ENCODE peak calls at places on chromosomes 13 and 19, in ten cellular contexts. C is H9; Z is central memory CD4-positive, alpha-beta T cell; J is T-helper 1 cell; N is NCI-H510A treated with DMSO at 0.1 percent for 48 hours; M is non-pigmented ciliary epithelial cell; S is stimulated activated CD4-positive, alpha-beta T cell treated with anti-CD3 and anti-CD28 coated beads, Interleukin-4, amount 100 ng/mL, for 48 hours; Y is epithelial cell of prostate; P is left ventricle myocardium superior; T is esophagus squamous epithelium. A is an unnamed sample.

GRCh38 chr13:108425056-108425455 is 155.5 kb downstream of the TNFSF13B start:
- DNase-seq in C (no peak), Z (no peak), J (no peak), N (no peak), M (peak; percentile 13), S (no peak), Y (no peak), P (no peak), T (no peak), A (no peak)

GRCh38 chr13:36913463-36913862 is 6.6 kb downstream of the SMAD9 start:
- DNase-seq in C (no peak), Z (no peak), J (no peak), N (no peak), M (no peak), S (no peak), Y (no peak), P (no peak), T (no peak), A (no peak)

GRCh38 chr13:97301382-97302095 is 79.4 kb downstream of the MBNL2 start:
- DNase-seq in C (no peak), Z (no peak), J (no peak), N (no peak), M (no peak), S (no peak), Y (no peak), P (no peak), T (no peak), A (no peak)

GRCh38 chr19:16343156-16343555 is 18.5 kb downstream of the KLF2 start:
- DNase-seq in C (no peak), Z (no peak), J (no peak), N (no peak), M (no peak), S (no peak), Y (no peak), P (no peak), T (no peak), A (no peak)

GRCh38 chr13:51002736-51003135 is 93.1 kb downstream of the RNASEH2B start:
- DNase-seq in C (no peak), Z (no peak), J (no peak), N (no peak), M (no peak), S (no peak), Y (no peak), P (no peak), T (no peak), A (no peak)

GRCh38 chr13:70162141-70162540 is 53.9 kb upstream of the KLHL1 start:
- DNase-seq in C (no peak), Z (no peak), J (no peak), N (no peak), M (no peak), S (no peak), Y (no peak), P (no peak), T (no peak), A (no peak)

GRCh38 chr13:50340566-50341287 is 325.5 kb downstream of the KCNRG start:
- DNase-seq in C (no peak), Z (no peak), J (no peak), N (peak; percentile 21), M (no peak), S (no peak), Y (no peak), P (peak; percentile 38), T (no peak), A (no peak)

GRCh38 chr13:94813920-94814500 is 101.7 kb upstream of the SOX21 start:
- DNase-seq in C (no peak), Z (no peak), J (no peak), N (peak; percentile 83), M (no peak), S (no peak), Y (no peak), P (no peak), T (no peak), A (no peak)

GRCh38 chr19:49324801-49325491 is at the start of gene SLC6A16:
- DNase-seq in C (no peak), Z (no peak), J (no peak), N (no peak), M (no peak), S (no peak), Y (no peak), P (no peak), T (no peak), A (peak; percentile 7)

GRCh38 chr19:13007292-13008045 is 12.2 kb downstream of the NFIX start:
- DNase-seq in C (no peak), Z (no peak), J (no peak), N (no peak), M (no peak), S (no peak), Y (no peak), P (peak; percentile 82), T (no peak), A (no peak)

GRCh38 chr13:36628986-36629385 is 44.8 kb upstream of the SERTM1 start:
- DNase-seq in C (no peak), Z (no peak), J (no peak), N (no peak), M (no peak), S (no peak), Y (no peak), P (no peak), T (no peak), A (no peak)

GRCh38 chr19:57934820-57935665 is at the start of gene ZNF418:
- DNase-seq in C (peak; percentile 89), Z (peak; percentile 50), J (no peak), N (peak; percentile 45), M (peak; percentile 51), S (peak; percentile 3), Y (peak; percentile 53), P (peak; percentile 58), T (no peak), A (peak; percentile 21)

GRCh38 chr19:55441319-55441691 is 1.8 kb downstream of the SHISA7 start:
- DNase-seq in C (peak; percentile 46), Z (no peak), J (no peak), N (no peak), M (no peak), S (no peak), Y (no peak), P (no peak), T (no peak), A (no peak)

GRCh38 chr19:6720369-6721112 is at the start of gene C3:
- DNase-seq in C (no peak), Z (no peak), J (no peak), N (no peak), M (no peak), S (no peak), Y (peak; percentile 36), P (peak; percentile 75), T (no peak), A (no peak)

GRCh38 chr19:6730153-6730804 is 7.1 kb downstream of the GPR108 start:
- DNase-seq in C (peak; percentile 98), Z (no peak), J (no peak), N (no peak), M (no peak), S (peak; percentile 64), Y (no peak), P (no peak), T (no peak), A (no peak)

GRCh38 chr13:113327391-113327765 is 30.3 kb downstream of the LAMP1 start:
- DNase-seq in C (no peak), Z (no peak), J (no peak), N (no peak), M (no peak), S (no peak), Y (no peak), P (no peak), T (no peak), A (no peak)

GRCh38 chr19:49847731-49848696 is 2.9 kb upstream of the PTOV1 start:
- DNase-seq in C (no peak), Z (peak; percentile 23), J (no peak), N (no peak), M (peak; percentile 82), S (no peak), Y (peak; percentile 44), P (no peak), T (no peak), A (no peak)

GRCh38 chr13:39451860-39452301 is 151.1 kb downstream of the LHFPL6 start:
- DNase-seq in C (no peak), Z (no peak), J (no peak), N (no peak), M (no peak), S (no peak), Y (no peak), P (peak; percentile 71), T (no peak), A (no peak)

GRCh38 chr19:43596842-43597461 is 557 bp downstream of the ZNF576 start:
- DNase-seq in C (no peak), Z (no peak), J (no peak), N (no peak), M (no peak), S (no peak), Y (no peak), P (no peak), T (no peak), A (no peak)

GRCh38 chr13:74210693-74211393 is 76.6 kb upstream of the KLF12 start:
- DNase-seq in C (no peak), Z (no peak), J (no peak), N (no peak), M (peak; percentile 93), S (no peak), Y (peak; percentile 67), P (no peak), T (no peak), A (no peak)

GRCh38 chr19:3792114-3792513 is 5.9 kb upstream of the MATK start:
- DNase-seq in C (no peak), Z (no peak), J (no peak), N (no peak), M (no peak), S (no peak), Y (no peak), P (no peak), T (no peak), A (no peak)

GRCh38 chr13:51148952-51149573 is 38.0 kb upstream of the C13orf42 start:
- DNase-seq in C (peak; percentile 86), Z (no peak), J (no peak), N (peak; percentile 13), M (no peak), S (no peak), Y (no peak), P (no peak), T (no peak), A (no peak)

GRCh38 chr13:113299951-113300350 is 2.9 kb downstream of the LAMP1 start:
- DNase-seq in C (no peak), Z (no peak), J (no peak), N (no peak), M (no peak), S (no peak), Y (no peak), P (no peak), T (no peak), A (no peak)

GRCh38 chr19:6811906-6812305 is 39.4 kb downstream of the VAV1 start:
- DNase-seq in C (peak; percentile 38), Z (no peak), J (no peak), N (no peak), M (peak; percentile 5), S (no peak), Y (peak; percentile 50), P (no peak), T (no peak), A (no peak)

GRCh38 chr13:43411741-43412140 is 375.0 kb downstream of the ENOX1 start:
- DNase-seq in C (no peak), Z (no peak), J (no peak), N (no peak), M (no peak), S (no peak), Y (no peak), P (peak; percentile 70), T (no peak), A (no peak)

GRCh38 chr19:18233224-18233825 is 7.1 kb upstream of the PDE4C start:
- DNase-seq in C (peak; percentile 86), Z (peak; percentile 46), J (no peak), N (peak; percentile 79), M (no peak), S (peak; percentile 47), Y (no peak), P (peak; percentile 71), T (no peak), A (peak; percentile 84)

GRCh38 chr13:107678075-107678689 is 537.2 kb downstream of the LIG4 start:
- DNase-seq in C (no peak), Z (no peak), J (no peak), N (peak; percentile 39), M (no peak), S (no peak), Y (no peak), P (no peak), T (no peak), A (no peak)

GRCh38 chr13:50107205-50107604 is 92.0 kb downstream of the KCNRG start:
- DNase-seq in C (no peak), Z (no peak), J (no peak), N (no peak), M (no peak), S (no peak), Y (no peak), P (no peak), T (no peak), A (no peak)

A was measured in progenitor cell of endocrine pancreas.